ENCODE peak calls at places on chromosome 6, in six cellular contexts. One of them, this sample, is unnamed.

GRCh38 chr6:105711216-105711615 is 308.3 kb upstream of the PREP start:
- DNase-seq in K562: no peak
- DNase-seq in choroid plexus epithelial cell: no peak
- DNase-seq in A673: no peak
- DNase-seq in thoracic aorta: no peak
- DNase-seq in breast epithelium: no peak
- DNase-seq in this sample: no peak

GRCh38 chr6:109265530-109265929 is 116.7 kb downstream of the CD164 start:
- DNase-seq in K562: no peak
- DNase-seq in choroid plexus epithelial cell: no peak
- DNase-seq in A673: no peak
- DNase-seq in thoracic aorta: no peak
- DNase-seq in breast epithelium: no peak
- DNase-seq in this sample: no peak

GRCh38 chr6:154596701-154597100 is 86.2 kb upstream of the CNKSR3 start:
- DNase-seq in K562: no peak
- DNase-seq in choroid plexus epithelial cell: no peak
- DNase-seq in A673: no peak
- DNase-seq in thoracic aorta: no peak
- DNase-seq in breast epithelium: no peak
- DNase-seq in this sample: no peak

GRCh38 chr6:26086214-26086613 is 1.0 kb upstream of the HFE start:
- DNase-seq in K562: no peak
- DNase-seq in choroid plexus epithelial cell: no peak
- DNase-seq in A673: no peak
- DNase-seq in thoracic aorta: no peak
- DNase-seq in breast epithelium: no peak
- DNase-seq in this sample: no peak

GRCh38 chr6:106823732-106824351 is 150.7 kb downstream of the CD24 start:
- DNase-seq in K562: no peak
- DNase-seq in choroid plexus epithelial cell: no peak
- DNase-seq in A673: no peak
- DNase-seq in thoracic aorta: no peak
- DNase-seq in breast epithelium: no peak
- DNase-seq in this sample: no peak

GRCh38 chr6:40409143-40409542 is 178.0 kb downstream of the LRFN2 start:
- DNase-seq in K562: no peak
- DNase-seq in choroid plexus epithelial cell: no peak
- DNase-seq in A673: no peak
- DNase-seq in thoracic aorta: no peak
- DNase-seq in breast epithelium: no peak
- DNase-seq in this sample: no peak

GRCh38 chr6:38143191-38144154 is 323.9 kb downstream of the ZFAND3 start:
- DNase-seq in K562: no peak
- DNase-seq in choroid plexus epithelial cell: no peak
- DNase-seq in A673: no peak
- DNase-seq in thoracic aorta: no peak
- DNase-seq in breast epithelium: no peak
- DNase-seq in this sample: no peak

GRCh38 chr6:39204646-39205244 is 24.5 kb downstream of the KCNK5 start:
- DNase-seq in K562: no peak
- DNase-seq in choroid plexus epithelial cell: no peak
- DNase-seq in A673: no peak
- DNase-seq in thoracic aorta: no peak
- DNase-seq in breast epithelium: no peak
- DNase-seq in this sample: no peak

GRCh38 chr6:1395496-1395895 is 6.1 kb downstream of the FOXF2 start:
- DNase-seq in K562: no peak
- DNase-seq in choroid plexus epithelial cell: no peak
- DNase-seq in A673: no peak
- DNase-seq in thoracic aorta: no peak
- DNase-seq in breast epithelium: no peak
- DNase-seq in this sample: no peak

GRCh38 chr6:158131926-158132325 is 36.1 kb downstream of the SERAC1 start:
- DNase-seq in K562: peak
- DNase-seq in choroid plexus epithelial cell: peak
- DNase-seq in A673: peak
- DNase-seq in thoracic aorta: no peak
- DNase-seq in breast epithelium: no peak
- DNase-seq in this sample: no peak
- H3K4me3 ChIP-seq in K562: no peak
- H3K4me3 ChIP-seq in choroid plexus epithelial cell: no peak
- H3K4me3 ChIP-seq in A673: no peak
- H3K4me3 ChIP-seq in thoracic aorta: no peak
- H3K4me3 ChIP-seq in breast epithelium: no peak
- H3K4me3 ChIP-seq in this sample: no peak

GRCh38 chr6:15914553-15914952 is 214.3 kb upstream of the MYLIP start:
- DNase-seq in K562: no peak
- DNase-seq in choroid plexus epithelial cell: no peak
- DNase-seq in A673: no peak
- DNase-seq in thoracic aorta: no peak
- DNase-seq in breast epithelium: no peak
- DNase-seq in this sample: no peak

GRCh38 chr6:15913573-15913972 is 215.3 kb upstream of the MYLIP start:
- DNase-seq in K562: no peak
- DNase-seq in choroid plexus epithelial cell: no peak
- DNase-seq in A673: no peak
- DNase-seq in thoracic aorta: no peak
- DNase-seq in breast epithelium: no peak
- DNase-seq in this sample: no peak

GRCh38 chr6:15915508-15916178 is 213.2 kb upstream of the MYLIP start:
- DNase-seq in K562: peak
- DNase-seq in choroid plexus epithelial cell: no peak
- DNase-seq in A673: no peak
- DNase-seq in thoracic aorta: no peak
- DNase-seq in breast epithelium: no peak
- DNase-seq in this sample: no peak

GRCh38 chr6:15913001-15913400 is 215.9 kb upstream of the MYLIP start:
- DNase-seq in K562: no peak
- DNase-seq in choroid plexus epithelial cell: no peak
- DNase-seq in A673: no peak
- DNase-seq in thoracic aorta: no peak
- DNase-seq in breast epithelium: no peak
- DNase-seq in this sample: no peak

GRCh38 chr6:15916581-15916980 is 212.3 kb upstream of the MYLIP start:
- DNase-seq in K562: no peak
- DNase-seq in choroid plexus epithelial cell: no peak
- DNase-seq in A673: no peak
- DNase-seq in thoracic aorta: no peak
- DNase-seq in breast epithelium: no peak
- DNase-seq in this sample: no peak
- TF ChIP-seq CTCF in K562: no peak
- TF ChIP-seq CTCF in choroid plexus epithelial cell: no peak
- TF ChIP-seq CTCF in A673: no peak
- TF ChIP-seq CTCF in thoracic aorta: no peak
- TF ChIP-seq CTCF in breast epithelium: no peak
- TF ChIP-seq CTCF in this sample: no peak

GRCh38 chr6:17214106-17214505 is 67.1 kb upstream of the RBM24 start:
- DNase-seq in K562: no peak
- DNase-seq in choroid plexus epithelial cell: no peak
- DNase-seq in A673: no peak
- DNase-seq in thoracic aorta: no peak
- DNase-seq in breast epithelium: no peak
- DNase-seq in this sample: no peak

GRCh38 chr6:17212541-17213371 is 68.4 kb upstream of the RBM24 start:
- DNase-seq in K562: no peak
- DNase-seq in choroid plexus epithelial cell: no peak
- DNase-seq in A673: no peak
- DNase-seq in thoracic aorta: no peak
- DNase-seq in breast epithelium: no peak
- DNase-seq in this sample: no peak

GRCh38 chr6:17207281-17207680 is 73.9 kb upstream of the RBM24 start:
- DNase-seq in K562: no peak
- DNase-seq in choroid plexus epithelial cell: no peak
- DNase-seq in A673: no peak
- DNase-seq in thoracic aorta: no peak
- DNase-seq in breast epithelium: no peak
- DNase-seq in this sample: no peak

GRCh38 chr6:17210683-17211082 is 70.5 kb upstream of the RBM24 start:
- DNase-seq in K562: no peak
- DNase-seq in choroid plexus epithelial cell: no peak
- DNase-seq in A673: no peak
- DNase-seq in thoracic aorta: no peak
- DNase-seq in breast epithelium: no peak
- DNase-seq in this sample: no peak

GRCh38 chr6:17211101-17211500 is 70.1 kb upstream of the RBM24 start:
- DNase-seq in K562: no peak
- DNase-seq in choroid plexus epithelial cell: no peak
- DNase-seq in A673: no peak
- DNase-seq in thoracic aorta: no peak
- DNase-seq in breast epithelium: no peak
- DNase-seq in this sample: no peak
- H3K4me3 ChIP-seq in K562: no peak
- H3K4me3 ChIP-seq in choroid plexus epithelial cell: no peak
- H3K4me3 ChIP-seq in A673: no peak
- H3K4me3 ChIP-seq in thoracic aorta: no peak
- H3K4me3 ChIP-seq in breast epithelium: no peak
- H3K4me3 ChIP-seq in this sample: no peak

GRCh38 chr6:7636151-7636550 is 46.2 kb downstream of the SNRNP48 start:
- DNase-seq in K562: no peak
- DNase-seq in choroid plexus epithelial cell: peak
- DNase-seq in A673: no peak
- DNase-seq in thoracic aorta: no peak
- DNase-seq in breast epithelium: no peak
- DNase-seq in this sample: no peak

GRCh38 chr6:7644394-7644793 is 54.4 kb downstream of the SNRNP48 start:
- DNase-seq in K562: no peak
- DNase-seq in choroid plexus epithelial cell: no peak
- DNase-seq in A673: no peak
- DNase-seq in thoracic aorta: no peak
- DNase-seq in breast epithelium: no peak
- DNase-seq in this sample: no peak

GRCh38 chr6:7639427-7639826 is 49.4 kb downstream of the SNRNP48 start:
- DNase-seq in K562: no peak
- DNase-seq in choroid plexus epithelial cell: no peak
- DNase-seq in A673: no peak
- DNase-seq in thoracic aorta: no peak
- DNase-seq in breast epithelium: no peak
- DNase-seq in this sample: no peak

GRCh38 chr6:7642784-7643183 is 52.8 kb downstream of the SNRNP48 start:
- DNase-seq in K562: no peak
- DNase-seq in choroid plexus epithelial cell: no peak
- DNase-seq in A673: no peak
- DNase-seq in thoracic aorta: no peak
- DNase-seq in breast epithelium: no peak
- DNase-seq in this sample: no peak

GRCh38 chr6:7640607-7641577 is 50.9 kb downstream of the SNRNP48 start:
- DNase-seq in K562: no peak
- DNase-seq in choroid plexus epithelial cell: peak
- DNase-seq in A673: no peak
- DNase-seq in thoracic aorta: no peak
- DNase-seq in breast epithelium: no peak
- DNase-seq in this sample: peak
- TF ChIP-seq CTCF in K562: no peak
- TF ChIP-seq CTCF in choroid plexus epithelial cell: no peak
- TF ChIP-seq CTCF in A673: peak
- TF ChIP-seq CTCF in thoracic aorta: no peak
- TF ChIP-seq CTCF in breast epithelium: no peak
- TF ChIP-seq CTCF in this sample: peak

GRCh38 chr6:41442800-41443501 is 103.2 kb upstream of the FOXP4 start:
- DNase-seq in K562: peak
- DNase-seq in choroid plexus epithelial cell: peak
- DNase-seq in A673: no peak
- DNase-seq in thoracic aorta: no peak
- DNase-seq in breast epithelium: no peak
- DNase-seq in this sample: no peak
- H3K4me3 ChIP-seq in K562: peak
- H3K4me3 ChIP-seq in choroid plexus epithelial cell: peak
- H3K4me3 ChIP-seq in A673: no peak
- H3K4me3 ChIP-seq in thoracic aorta: peak
- H3K4me3 ChIP-seq in breast epithelium: peak
- H3K4me3 ChIP-seq in this sample: no peak

DNA sequence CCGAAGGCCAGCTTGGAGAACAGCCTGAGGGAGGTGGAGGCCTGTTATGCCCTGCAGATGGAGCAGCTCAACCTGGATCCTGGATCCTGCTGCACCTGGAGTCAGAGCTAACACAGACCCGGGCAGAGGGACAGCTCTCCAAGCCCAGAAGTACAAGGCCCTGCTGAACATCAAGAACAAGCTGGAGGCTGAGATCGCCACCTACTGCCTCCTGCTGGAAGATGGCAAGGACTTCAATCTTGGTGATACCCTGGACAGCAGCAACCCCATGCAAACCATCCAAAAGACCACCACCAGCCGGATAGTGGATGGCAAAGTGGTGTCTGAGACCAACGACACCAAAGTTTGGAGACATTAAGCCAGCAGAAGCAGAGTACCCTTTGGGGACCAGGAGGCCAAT is 223.5 kb upstream of the ID4 start:
- DNase-seq in K562: no peak
- DNase-seq in choroid plexus epithelial cell: peak
- DNase-seq in A673: no peak
- DNase-seq in thoracic aorta: no peak
- DNase-seq in breast epithelium: no peak
- DNase-seq in this sample: no peak
- TF ChIP-seq CTCF in K562: no peak
- TF ChIP-seq CTCF in choroid plexus epithelial cell: peak
- TF ChIP-seq CTCF in A673: peak
- TF ChIP-seq CTCF in thoracic aorta: no peak
- TF ChIP-seq CTCF in breast epithelium: no peak
- TF ChIP-seq CTCF in this sample: peak

GRCh38 chr6:52180787-52181558 is 5.2 kb upstream of the IL17A start:
- DNase-seq in K562: no peak
- DNase-seq in choroid plexus epithelial cell: no peak
- DNase-seq in A673: no peak
- DNase-seq in thoracic aorta: no peak
- DNase-seq in breast epithelium: no peak
- DNase-seq in this sample: no peak
- H3K4me3 ChIP-seq in K562: no peak
- H3K4me3 ChIP-seq in choroid plexus epithelial cell: no peak
- H3K4me3 ChIP-seq in A673: no peak
- H3K4me3 ChIP-seq in thoracic aorta: no peak
- H3K4me3 ChIP-seq in breast epithelium: no peak
- H3K4me3 ChIP-seq in this sample: no peak

DNA sequence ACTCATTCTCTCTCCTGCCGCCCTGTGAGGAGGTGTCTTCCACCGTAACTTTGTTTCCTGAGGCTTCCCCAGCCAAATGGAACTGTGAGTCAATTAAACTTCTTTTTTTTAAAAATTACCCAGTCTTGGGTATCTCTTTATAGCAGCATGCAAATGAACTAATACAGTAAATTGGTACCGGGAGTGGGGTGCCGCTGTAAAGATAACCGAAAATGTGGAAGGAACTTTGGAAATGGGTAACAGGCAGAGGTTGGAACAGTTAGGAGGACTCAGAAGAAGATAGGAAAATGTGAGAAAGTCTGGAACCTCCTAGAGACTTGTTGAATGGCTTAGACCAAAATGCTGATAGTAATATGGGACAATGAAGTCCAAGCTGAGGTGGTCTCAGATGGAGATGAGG is 55.8 kb downstream of the EPB41L2 start:
- DNase-seq in K562: no peak
- DNase-seq in choroid plexus epithelial cell: no peak
- DNase-seq in A673: no peak
- DNase-seq in thoracic aorta: no peak
- DNase-seq in breast epithelium: no peak
- DNase-seq in this sample: no peak
- TF ChIP-seq CTCF in K562: no peak
- TF ChIP-seq CTCF in choroid plexus epithelial cell: no peak
- TF ChIP-seq CTCF in A673: no peak
- TF ChIP-seq CTCF in thoracic aorta: no peak
- TF ChIP-seq CTCF in breast epithelium: no peak
- TF ChIP-seq CTCF in this sample: no peak

This sample was measured in epithelial cell of proximal tubule.